ENCODE peak calls at places on chromosomes 12 and 14, in eight cellular contexts. N is PC-3, C is adrenal gland, I is astrocyte of the cerebellum, V is Panc1, U is ascending aorta, L is AG04450, B is right atrium auricular region. A is an unnamed sample.

GRCh38 chr12:50985322-50985721 is 33.0 kb downstream of the HIGD1C start:
- DNase-seq in N (peak; percentile 19), C (peak; percentile 57), I (no peak), V (peak; percentile 47), U (peak; percentile 80), L (no peak), B (peak; percentile 70), A (no peak)

GRCh38 chr14:88895116-88895515 is 70.7 kb downstream of the TTC8 start:
- DNase-seq in N (peak; percentile 92), C (no peak), I (peak; percentile 16), V (no peak), U (no peak), L (peak; percentile 43), B (no peak), A (no peak)

GRCh38 chr14:63857467-63858030 is 4.7 kb downstream of the SYNE2 start:
- DNase-seq in N (peak; percentile 32), C (no peak), I (no peak), V (no peak), U (no peak), L (no peak), B (no peak), A (no peak)

GRCh38 chr12:65637774-65638173 is 186.5 kb upstream of the HMGA2 start:
- DNase-seq in N (peak; percentile 65), C (no peak), I (no peak), V (no peak), U (no peak), L (no peak), B (no peak), A (no peak)

GRCh38 chr12:65611396-65611795 is 212.9 kb upstream of the HMGA2 start:
- DNase-seq in N (no peak), C (no peak), I (no peak), V (no peak), U (no peak), L (no peak), B (no peak), A (no peak)

GRCh38 chr14:22900088-22900799 is 17.2 kb downstream of the REM2 start:
- DNase-seq in N (peak; percentile 80), C (peak; percentile 53), I (peak; percentile 59), V (no peak), U (no peak), L (peak; percentile 53), B (no peak), A (peak; percentile 50)

GRCh38 chr12:22733756-22734155 is 108.8 kb downstream of the ETNK1 start:
- DNase-seq in N (no peak), C (no peak), I (no peak), V (no peak), U (no peak), L (no peak), B (no peak), A (no peak)

GRCh38 chr12:45051490-45052105 is 699 bp upstream of the DBX2 start:
- DNase-seq in N (peak; percentile 15), C (no peak), I (peak; percentile 2), V (no peak), U (no peak), L (no peak), B (no peak), A (no peak)

GRCh38 chr14:100304825-100305445 is 1.3 kb downstream of the SLC25A29 start:
- DNase-seq in N (peak; percentile 48), C (peak; percentile 83), I (no peak), V (no peak), U (peak; percentile 74), L (no peak), B (peak; percentile 73), A (peak; percentile 97)

GRCh38 chr12:81800298-81801148 is 41.4 kb upstream of the PPFIA2 start:
- DNase-seq in N (no peak), C (no peak), I (no peak), V (no peak), U (peak; percentile 75), L (no peak), B (no peak), A (no peak)

GRCh38 chr12:125683748-125684381 is 618.6 kb downstream of the AACS start:
- DNase-seq in N (no peak), C (peak; percentile 27), I (no peak), V (no peak), U (no peak), L (no peak), B (no peak), A (peak; percentile 42)

GRCh38 chr14:94612174-94612573 is at the start of gene SERPINA3:
- DNase-seq in N (no peak), C (no peak), I (no peak), V (no peak), U (no peak), L (no peak), B (no peak), A (no peak)

GRCh38 chr12:125755512-125755911 is 690.3 kb downstream of the AACS start:
- DNase-seq in N (no peak), C (no peak), I (no peak), V (no peak), U (no peak), L (no peak), B (no peak), A (no peak)

GRCh38 chr14:32896979-32897723 is 41.5 kb upstream of the NPAS3 start:
- DNase-seq in N (peak; percentile 53), C (no peak), I (peak; percentile 18), V (peak; percentile 10), U (no peak), L (no peak), B (no peak), A (no peak)

GRCh38 chr14:77206877-77207389 is 25.3 kb downstream of the TMEM63C start:
- DNase-seq in N (no peak), C (no peak), I (no peak), V (no peak), U (no peak), L (no peak), B (no peak), A (no peak)

GRCh38 chr12:76611533-76611932 is 52.0 kb upstream of the OSBPL8 start:
- DNase-seq in N (peak; percentile 94), C (no peak), I (no peak), V (no peak), U (no peak), L (peak; percentile 58), B (no peak), A (no peak)

GRCh38 chr14:87996276-87996592 is 3.3 kb upstream of the GALC start:
- DNase-seq in N (no peak), C (no peak), I (no peak), V (no peak), U (no peak), L (no peak), B (no peak), A (no peak)

GRCh38 chr12:2537868-2538541 is 256.8 kb upstream of the FKBP4 start:
- DNase-seq in N (no peak), C (no peak), I (no peak), V (no peak), U (no peak), L (no peak), B (no peak), A (no peak)

GRCh38 chr14:61928300-61928699 is 166.1 kb downstream of the SNAPC1 start:
- DNase-seq in N (peak; percentile 31), C (no peak), I (no peak), V (no peak), U (no peak), L (no peak), B (no peak), A (no peak)
- H3K4me3 ChIP-seq in N (peak overlapping the region; percentile 70), C (no peak overlapping the region), I (no peak overlapping the region), V (no peak overlapping the region), U (no peak overlapping the region), L (no peak overlapping the region), B (no peak overlapping the region), A (no peak overlapping the region)

DNA sequence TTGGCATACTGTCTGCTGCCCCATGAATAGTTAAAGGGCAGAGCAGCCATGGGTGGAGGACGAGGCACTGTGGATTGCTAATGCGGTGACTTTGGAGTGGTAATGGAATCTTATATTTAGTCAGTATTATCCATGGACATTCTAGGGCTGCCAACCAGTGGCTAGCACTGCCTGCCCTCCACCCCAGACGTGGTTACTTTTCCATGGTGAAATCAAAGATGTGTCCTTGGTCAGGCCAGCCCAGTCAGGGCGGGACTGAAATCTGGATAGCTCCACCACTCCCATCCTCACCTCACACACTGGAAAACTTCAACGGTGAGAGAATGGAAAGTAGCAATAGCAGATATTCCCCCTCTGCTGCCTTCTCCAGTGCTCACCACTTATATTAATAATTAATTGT is 2.3 kb downstream of the TTC9 start:
- DNase-seq in N (no peak), C (no peak), I (no peak), V (no peak), U (no peak), L (no peak), B (no peak), A (no peak)
- H3K4me3 ChIP-seq in N (no peak overlapping the region), C (no peak overlapping the region), I (no peak overlapping the region), V (no peak overlapping the region), U (no peak overlapping the region), L (no peak overlapping the region), B (no peak overlapping the region), A (no peak overlapping the region)

GRCh38 chr12:11810962-11811361 is 161.5 kb downstream of the ETV6 start:
- DNase-seq in N (no peak), C (no peak), I (no peak), V (no peak), U (no peak), L (no peak), B (no peak), A (no peak)
- H3K4me3 ChIP-seq in N (no peak overlapping the region), C (no peak overlapping the region), I (no peak overlapping the region), V (no peak overlapping the region), U (no peak overlapping the region), L (no peak overlapping the region), B (no peak overlapping the region), A (no peak overlapping the region)

GRCh38 chr14:37472906-37473305 is 122.1 kb downstream of the FOXA1 start:
- DNase-seq in N (no peak), C (no peak), I (no peak), V (no peak), U (no peak), L (no peak), B (no peak), A (no peak)
- H3K4me3 ChIP-seq in N (no peak overlapping the region), C (no peak overlapping the region), I (no peak overlapping the region), V (no peak overlapping the region), U (no peak overlapping the region), L (no peak overlapping the region), B (no peak overlapping the region), A (no peak overlapping the region)

A was measured in thyroid gland.